ENCODE peak calls at places on chromosomes 13 and 19, in nine cellular contexts. Q is HFFc6; G is AG09319; N is heart left ventricle; M is K562; S is endothelial cell; U is HepG2; X is CD8-positive, alpha-beta T cell; B is cardiac muscle cell. Z is an unnamed sample.

GRCh38 chr13:47480121-47480520 is 521.0 kb downstream of the SUCLA2 start:
- DNase-seq in N (no peak), G (no peak), S (no peak), Q (peak; percentile 83), B (peak; percentile 67), U (no peak), X (no peak), M (no peak), Z (no peak)

GRCh38 chr13:89796196-89796595 is 1551.3 kb upstream of the MIR17HG start:
- DNase-seq in U (no peak), M (no peak), X (no peak), Q (no peak), S (no peak), B (no peak), G (no peak), N (no peak), Z (no peak)

GRCh38 chr19:29263305-29264080 is 50.5 kb upstream of the UQCRFS1 start:
- DNase-seq in U (peak; percentile 11), M (peak; percentile 68), B (peak; percentile 51), N (no peak), X (peak; percentile 59), Q (peak; percentile 37), G (no peak), S (peak; percentile 77), Z (peak; percentile 84)

GRCh38 chr13:101209206-101209893 is 207.0 kb downstream of the NALCN start:
- DNase-seq in S (no peak), G (no peak), N (no peak), B (no peak), Q (no peak), U (no peak), M (no peak), X (no peak), Z (no peak)

GRCh38 chr19:48915757-48916156 is 15.6 kb downstream of the NUCB1 start:
- DNase-seq in S (no peak), N (no peak), Q (no peak), B (no peak), M (no peak), U (no peak), G (no peak), X (no peak), Z (no peak)

GRCh38 chr19:43441736-43442135 is 23.7 kb downstream of the LYPD3 start:
- DNase-seq in X (no peak), M (no peak), Q (no peak), B (no peak), G (no peak), U (no peak), S (no peak), N (no peak), Z (no peak)

GRCh38 chr13:48235100-48235813 is 2.3 kb downstream of the ITM2B start:
- DNase-seq in M (no peak), G (no peak), N (no peak), X (no peak), S (peak; percentile 17), U (no peak), Q (peak; percentile 46), B (peak; percentile 44), Z (peak; percentile 31)

GRCh38 chr13:114008964-114009589 is 35.2 kb upstream of the C13orf46 start:
- DNase-seq in M (no peak), X (no peak), N (no peak), S (no peak), G (no peak), U (no peak), B (no peak), Q (no peak), Z (peak; percentile 4)

GRCh38 chr13:80465321-80465720 is 124.4 kb upstream of the SPRY2 start:
- DNase-seq in U (no peak), M (no peak), B (no peak), N (no peak), S (no peak), G (no peak), X (no peak), Q (no peak), Z (no peak)

GRCh38 chr19:14497347-14497921 is 1.5 kb upstream of the GIPC1 start:
- DNase-seq in G (no peak), X (no peak), B (peak; percentile 33), M (peak; percentile 69), S (no peak), Q (no peak), U (peak; percentile 74), N (no peak), Z (no peak)

GRCh38 chr13:53800011-53800410 is 771.4 kb downstream of the OLFM4 start:
- DNase-seq in G (no peak), S (no peak), U (no peak), N (no peak), Q (no peak), X (no peak), M (no peak), B (no peak), Z (no peak)

GRCh38 chr19:10120538-10121198 is 969 bp upstream of the EIF3G start:
- DNase-seq in M (no peak), G (peak; percentile 46), B (peak; percentile 80), Q (peak; percentile 97), N (no peak), X (no peak), S (no peak), U (no peak), Z (no peak)

GRCh38 chr19:18408053-18408476 is 10.6 kb upstream of the LRRC25 start:
- DNase-seq in B (no peak), G (no peak), M (peak; percentile 81), X (no peak), U (no peak), N (peak; percentile 44), S (peak; percentile 62), Q (no peak), Z (no peak)

GRCh38 chr19:989381-990081 is 5.4 kb downstream of the WDR18 start:
- DNase-seq in U (no peak), N (no peak), X (no peak), G (no peak), B (no peak), Q (no peak), S (peak; percentile 43), M (no peak), Z (no peak)
- TF ChIP-seq CTCF in U (peak; percentile 49), N (peak; percentile 12), X (no peak), G (no peak), B (peak; percentile 29), Q (peak; percentile 65), S (peak; percentile 45), M (peak; percentile 54), Z (peak; percentile 42)

GRCh38 chr19:55090564-55090963 is 14.9 kb downstream of the EPS8L1 start:
- DNase-seq in S (no peak), Q (no peak), G (no peak), B (no peak), U (no peak), M (no peak), X (no peak), N (no peak), Z (no peak)

GRCh38 chr19:55088021-55088451 is 12.4 kb downstream of the EPS8L1 start:
- DNase-seq in B (no peak), Q (no peak), X (no peak), S (no peak), U (no peak), N (no peak), G (no peak), M (no peak), Z (peak; percentile 37)

GRCh38 chr19:55088543-55089265 is 13.0 kb downstream of the EPS8L1 start:
- DNase-seq in Q (peak; percentile 55), S (peak; percentile 92), X (peak; percentile 85), U (peak; percentile 59), B (peak; percentile 72), M (peak; percentile 87), G (no peak), N (peak; percentile 70), Z (peak; percentile 96)

GRCh38 chr19:55087542-55087935 is 11.9 kb downstream of the EPS8L1 start:
- DNase-seq in G (no peak), M (no peak), B (peak; percentile 32), N (no peak), U (no peak), S (no peak), X (no peak), Q (peak; percentile 18), Z (peak; percentile 75)

GRCh38 chr19:55089279-55089944 is 13.7 kb downstream of the EPS8L1 start:
- DNase-seq in S (no peak), G (no peak), X (no peak), U (no peak), B (no peak), Q (no peak), N (no peak), M (no peak), Z (no peak)
- TF ChIP-seq CTCF in S (no peak), G (no peak), X (no peak), U (no peak), B (no peak), Q (no peak), N (no peak), M (no peak), Z (no peak)

GRCh38 chr19:16328824-16329482 is 4.3 kb downstream of the KLF2 start:
- DNase-seq in G (no peak), Q (no peak), X (peak; percentile 74), S (no peak), B (no peak), U (no peak), N (peak; percentile 50), M (peak; percentile 17), Z (no peak)
- TF ChIP-seq CTCF in G (no peak), Q (peak; percentile 35), X (no peak), S (no peak), B (peak; percentile 7), U (peak; percentile 46), N (peak; percentile 31), M (peak; percentile 25), Z (no peak)

GRCh38 chr19:743168-743687 is 7.7 kb upstream of the MISP start:
- DNase-seq in B (peak; percentile 46), M (no peak), X (no peak), N (peak; percentile 41), Q (no peak), U (no peak), S (no peak), G (no peak), Z (no peak)

GRCh38 chr19:742540-743075 is 8.3 kb upstream of the MISP start:
- DNase-seq in U (no peak), X (no peak), Q (no peak), N (no peak), S (no peak), G (no peak), M (no peak), B (no peak), Z (no peak)

GRCh38 chr19:738509-739128 is 12.3 kb upstream of the MISP start:
- DNase-seq in B (no peak), Q (no peak), U (peak; percentile 88), X (no peak), N (no peak), S (no peak), G (no peak), M (no peak), Z (no peak)

GRCh38 chr19:739998-740715 is 10.8 kb upstream of the MISP start:
- DNase-seq in X (no peak), M (no peak), Q (no peak), B (no peak), S (no peak), N (no peak), G (no peak), U (peak; percentile 69), Z (no peak)

DNA sequence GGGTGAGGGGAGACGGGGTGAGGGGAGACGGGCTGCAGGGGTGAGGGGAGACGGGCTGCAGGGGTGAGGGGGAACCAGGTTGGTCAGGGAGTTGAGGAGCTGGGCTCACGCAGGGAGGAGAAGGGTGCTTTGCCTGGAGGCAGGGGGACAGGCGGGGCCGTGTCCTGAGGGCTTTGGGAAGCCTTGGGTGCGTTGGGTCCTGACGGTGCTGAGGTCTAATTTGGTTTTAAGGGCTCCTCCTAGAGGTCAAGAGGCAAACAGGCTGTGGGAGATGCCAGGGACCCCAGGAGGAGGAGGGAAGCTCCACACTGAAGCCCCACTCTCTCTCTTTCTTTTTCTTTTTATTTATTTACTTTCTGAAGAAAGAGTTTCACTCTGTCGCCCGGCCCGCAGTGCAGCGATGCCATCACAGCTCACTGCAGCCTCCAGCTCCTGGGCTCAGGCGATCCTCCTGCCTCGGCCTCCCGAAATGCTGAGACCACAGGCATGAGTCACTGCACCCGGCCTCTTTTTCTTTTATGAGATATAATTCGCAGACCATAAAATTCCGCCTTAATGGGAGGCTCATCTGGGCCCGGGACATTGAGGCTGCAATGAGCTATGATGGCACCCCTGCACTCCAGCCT is 9.3 kb upstream of the MISP start:
- DNase-seq in U (peak; percentile 61), N (no peak), M (peak; percentile 61), X (no peak), Q (no peak), G (no peak), B (no peak), S (peak; percentile 34), Z (no peak)
- TF ChIP-seq CTCF in U (peak; percentile 55), N (peak; percentile 21), M (peak; percentile 43), X (no peak), Q (no peak), G (peak; percentile 9), B (no peak), S (no peak), Z (no peak)

Z was measured in glutamatergic neuron.